ENCODE peak calls at places on chromosomes 3 and 15, in seven cellular contexts. D, A, G, M, S, Z and T are unnamed samples.
A peak's percentile ranks its signal among the peaks of the same experiment; 100 is the strongest.

GRCh38 chr3:175273573-175273972 is 414.4 kb downstream of the NAALADL2 start:
- DNase-seq in A (no peak), M (no peak), Z (no peak), D (no peak), G (no peak), S (no peak), T (no peak)

GRCh38 chr3:104032283-104032682 is 1334.4 kb upstream of the ALCAM start:
- DNase-seq in G (no peak), A (no peak), Z (no peak), D (no peak), S (no peak), M (no peak), T (no peak)

GRCh38 chr15:50341737-50342136 is 13.3 kb downstream of the GABPB1 start:
- DNase-seq in S (no peak), A (no peak), D (no peak), Z (no peak), G (no peak), M (no peak), T (no peak)

GRCh38 chr3:117788086-117788485 is 1078.5 kb downstream of the TUSC7 start:
- DNase-seq in D (peak; percentile 100), A (no peak), S (no peak), Z (peak; percentile 25), G (peak; percentile 61), M (no peak), T (no peak)

GRCh38 chr15:32698773-32699390 is 18.9 kb upstream of the GREM1 start:
- DNase-seq in S (no peak), A (no peak), M (no peak), D (no peak), G (no peak), Z (no peak), T (no peak)

GRCh38 chr3:99774467-99774866 is 43.2 kb upstream of the CMSS1 start:
- DNase-seq in S (no peak), M (no peak), D (no peak), G (no peak), Z (no peak), A (no peak), T (no peak)

GRCh38 chr3:45994661-45995369 is 809 bp downstream of the FYCO1 start:
- DNase-seq in S (no peak), Z (peak; percentile 32), G (no peak), M (peak; percentile 47), D (no peak), A (peak; percentile 52), T (no peak)

GRCh38 chr3:38541800-38542199 is 45.7 kb downstream of the EXOG start:
- DNase-seq in G (peak; percentile 7), S (no peak), A (no peak), D (no peak), M (no peak), Z (no peak), T (no peak)